ENCODE peak calls at places on chromosomes 11 and 22, in nine cellular contexts. One of them, this sample, is unnamed.

GRCh38 chr11:99325807-99326206 is 305.1 kb downstream of the CNTN5 start:
- DNase-seq in neural crest cell: no peak
- DNase-seq in ovary: no peak
- DNase-seq in activated T-helper 9 cell treated with anti-CD3 and anti-CD28 coated beads, Interleukin-2, amount 50 U/mL, for 16 hours: no peak
- DNase-seq in HS-5: peak; percentile 94
- DNase-seq in activated CD8-positive, alpha-beta memory T cell treated with anti-CD3 and anti-CD28 coated beads, Interleukin-2, amount 50 U/mL, for 4 hours: no peak
- DNase-seq in WTC11: no peak
- DNase-seq in NCI-H1105 treated with DMSO at 0.1 percent for 48 hours: no peak
- DNase-seq in foreskin fibroblast: peak; percentile 4
- DNase-seq in this sample: no peak

GRCh38 chr11:134098566-134099184 is 29.8 kb downstream of the JAM3 start:
- DNase-seq in neural crest cell: no peak
- DNase-seq in ovary: no peak
- DNase-seq in activated T-helper 9 cell treated with anti-CD3 and anti-CD28 coated beads, Interleukin-2, amount 50 U/mL, for 16 hours: no peak
- DNase-seq in HS-5: no peak
- DNase-seq in activated CD8-positive, alpha-beta memory T cell treated with anti-CD3 and anti-CD28 coated beads, Interleukin-2, amount 50 U/mL, for 4 hours: no peak
- DNase-seq in WTC11: no peak
- DNase-seq in NCI-H1105 treated with DMSO at 0.1 percent for 48 hours: peak; percentile 21
- DNase-seq in foreskin fibroblast: no peak
- DNase-seq in this sample: no peak

GRCh38 chr11:75159081-75159953 is 8.4 kb downstream of the SLCO2B1 start:
- DNase-seq in neural crest cell: no peak
- DNase-seq in ovary: no peak
- DNase-seq in activated T-helper 9 cell treated with anti-CD3 and anti-CD28 coated beads, Interleukin-2, amount 50 U/mL, for 16 hours: no peak
- DNase-seq in HS-5: no peak
- DNase-seq in activated CD8-positive, alpha-beta memory T cell treated with anti-CD3 and anti-CD28 coated beads, Interleukin-2, amount 50 U/mL, for 4 hours: no peak
- DNase-seq in WTC11: peak; percentile 46
- DNase-seq in NCI-H1105 treated with DMSO at 0.1 percent for 48 hours: no peak
- DNase-seq in foreskin fibroblast: no peak
- DNase-seq in this sample: no peak

GRCh38 chr11:128515766-128516466 is 71.4 kb downstream of the ETS1 start:
- DNase-seq in neural crest cell: no peak
- DNase-seq in ovary: no peak
- DNase-seq in activated T-helper 9 cell treated with anti-CD3 and anti-CD28 coated beads, Interleukin-2, amount 50 U/mL, for 16 hours: no peak
- DNase-seq in HS-5: no peak
- DNase-seq in activated CD8-positive, alpha-beta memory T cell treated with anti-CD3 and anti-CD28 coated beads, Interleukin-2, amount 50 U/mL, for 4 hours: no peak
- DNase-seq in WTC11: no peak
- DNase-seq in NCI-H1105 treated with DMSO at 0.1 percent for 48 hours: no peak
- DNase-seq in foreskin fibroblast: no peak
- DNase-seq in this sample: no peak

GRCh38 chr11:13003726-13004493 is 5.2 kb upstream of the RASSF10 start:
- DNase-seq in neural crest cell: no peak
- DNase-seq in ovary: no peak
- DNase-seq in activated T-helper 9 cell treated with anti-CD3 and anti-CD28 coated beads, Interleukin-2, amount 50 U/mL, for 16 hours: no peak
- DNase-seq in HS-5: no peak
- DNase-seq in activated CD8-positive, alpha-beta memory T cell treated with anti-CD3 and anti-CD28 coated beads, Interleukin-2, amount 50 U/mL, for 4 hours: no peak
- DNase-seq in WTC11: no peak
- DNase-seq in NCI-H1105 treated with DMSO at 0.1 percent for 48 hours: no peak
- DNase-seq in foreskin fibroblast: no peak
- DNase-seq in this sample: no peak

GRCh38 chr11:117187007-117187406 is 8.5 kb downstream of the SIDT2 start:
- DNase-seq in neural crest cell: no peak
- DNase-seq in ovary: peak; percentile 69
- DNase-seq in activated T-helper 9 cell treated with anti-CD3 and anti-CD28 coated beads, Interleukin-2, amount 50 U/mL, for 16 hours: no peak
- DNase-seq in HS-5: no peak
- DNase-seq in activated CD8-positive, alpha-beta memory T cell treated with anti-CD3 and anti-CD28 coated beads, Interleukin-2, amount 50 U/mL, for 4 hours: no peak
- DNase-seq in WTC11: no peak
- DNase-seq in NCI-H1105 treated with DMSO at 0.1 percent for 48 hours: no peak
- DNase-seq in foreskin fibroblast: no peak
- DNase-seq in this sample: no peak

GRCh38 chr22:49049691-49050090 is 778.0 kb downstream of the BRD1 start:
- DNase-seq in neural crest cell: no peak
- DNase-seq in ovary: no peak
- DNase-seq in activated T-helper 9 cell treated with anti-CD3 and anti-CD28 coated beads, Interleukin-2, amount 50 U/mL, for 16 hours: no peak
- DNase-seq in HS-5: no peak
- DNase-seq in activated CD8-positive, alpha-beta memory T cell treated with anti-CD3 and anti-CD28 coated beads, Interleukin-2, amount 50 U/mL, for 4 hours: no peak
- DNase-seq in WTC11: no peak
- DNase-seq in NCI-H1105 treated with DMSO at 0.1 percent for 48 hours: no peak
- DNase-seq in foreskin fibroblast: no peak
- DNase-seq in this sample: no peak

GRCh38 chr11:95592455-95592854 is 197.1 kb downstream of the FAM76B start:
- DNase-seq in neural crest cell: no peak
- DNase-seq in ovary: peak; percentile 52
- DNase-seq in activated T-helper 9 cell treated with anti-CD3 and anti-CD28 coated beads, Interleukin-2, amount 50 U/mL, for 16 hours: no peak
- DNase-seq in HS-5: no peak
- DNase-seq in activated CD8-positive, alpha-beta memory T cell treated with anti-CD3 and anti-CD28 coated beads, Interleukin-2, amount 50 U/mL, for 4 hours: no peak
- DNase-seq in WTC11: peak; percentile 44
- DNase-seq in NCI-H1105 treated with DMSO at 0.1 percent for 48 hours: no peak
- DNase-seq in foreskin fibroblast: peak; percentile 41
- DNase-seq in this sample: no peak

GRCh38 chr11:119957951-119958350 is 180.0 kb downstream of the TRIM29 start:
- DNase-seq in neural crest cell: no peak
- DNase-seq in ovary: no peak
- DNase-seq in activated T-helper 9 cell treated with anti-CD3 and anti-CD28 coated beads, Interleukin-2, amount 50 U/mL, for 16 hours: no peak
- DNase-seq in HS-5: no peak
- DNase-seq in activated CD8-positive, alpha-beta memory T cell treated with anti-CD3 and anti-CD28 coated beads, Interleukin-2, amount 50 U/mL, for 4 hours: no peak
- DNase-seq in WTC11: no peak
- DNase-seq in NCI-H1105 treated with DMSO at 0.1 percent for 48 hours: no peak
- DNase-seq in foreskin fibroblast: no peak
- DNase-seq in this sample: no peak

GRCh38 chr22:33598821-33599220 is 321.5 kb downstream of the LARGE1 start:
- DNase-seq in neural crest cell: no peak
- DNase-seq in ovary: no peak
- DNase-seq in activated T-helper 9 cell treated with anti-CD3 and anti-CD28 coated beads, Interleukin-2, amount 50 U/mL, for 16 hours: no peak
- DNase-seq in HS-5: no peak
- DNase-seq in activated CD8-positive, alpha-beta memory T cell treated with anti-CD3 and anti-CD28 coated beads, Interleukin-2, amount 50 U/mL, for 4 hours: no peak
- DNase-seq in WTC11: no peak
- DNase-seq in NCI-H1105 treated with DMSO at 0.1 percent for 48 hours: no peak
- DNase-seq in foreskin fibroblast: no peak
- DNase-seq in this sample: no peak

GRCh38 chr11:71502026-71502425 is 25.0 kb upstream of the KRTAP5-7 start:
- DNase-seq in neural crest cell: no peak
- DNase-seq in ovary: no peak
- DNase-seq in activated T-helper 9 cell treated with anti-CD3 and anti-CD28 coated beads, Interleukin-2, amount 50 U/mL, for 16 hours: no peak
- DNase-seq in HS-5: no peak
- DNase-seq in activated CD8-positive, alpha-beta memory T cell treated with anti-CD3 and anti-CD28 coated beads, Interleukin-2, amount 50 U/mL, for 4 hours: no peak
- DNase-seq in WTC11: no peak
- DNase-seq in NCI-H1105 treated with DMSO at 0.1 percent for 48 hours: no peak
- DNase-seq in foreskin fibroblast: no peak
- DNase-seq in this sample: no peak

GRCh38 chr22:18032455-18033101 is 8.2 kb upstream of the MICAL3 start:
- DNase-seq in neural crest cell: no peak
- DNase-seq in ovary: no peak
- DNase-seq in activated T-helper 9 cell treated with anti-CD3 and anti-CD28 coated beads, Interleukin-2, amount 50 U/mL, for 16 hours: no peak
- DNase-seq in HS-5: peak; percentile 95
- DNase-seq in activated CD8-positive, alpha-beta memory T cell treated with anti-CD3 and anti-CD28 coated beads, Interleukin-2, amount 50 U/mL, for 4 hours: no peak
- DNase-seq in WTC11: no peak
- DNase-seq in NCI-H1105 treated with DMSO at 0.1 percent for 48 hours: no peak
- DNase-seq in foreskin fibroblast: peak; percentile 93
- DNase-seq in this sample: no peak

GRCh38 chr22:16801088-16801487 is 24.1 kb downstream of the XKR3 start:
- DNase-seq in neural crest cell: no peak
- DNase-seq in ovary: no peak
- DNase-seq in activated T-helper 9 cell treated with anti-CD3 and anti-CD28 coated beads, Interleukin-2, amount 50 U/mL, for 16 hours: no peak
- DNase-seq in HS-5: no peak
- DNase-seq in activated CD8-positive, alpha-beta memory T cell treated with anti-CD3 and anti-CD28 coated beads, Interleukin-2, amount 50 U/mL, for 4 hours: no peak
- DNase-seq in WTC11: no peak
- DNase-seq in NCI-H1105 treated with DMSO at 0.1 percent for 48 hours: no peak
- DNase-seq in foreskin fibroblast: no peak
- DNase-seq in this sample: no peak

GRCh38 chr11:60934790-60935605 is 10.7 kb downstream of the TMEM132A start:
- DNase-seq in neural crest cell: no peak
- DNase-seq in ovary: no peak
- DNase-seq in activated T-helper 9 cell treated with anti-CD3 and anti-CD28 coated beads, Interleukin-2, amount 50 U/mL, for 16 hours: no peak
- DNase-seq in HS-5: no peak
- DNase-seq in activated CD8-positive, alpha-beta memory T cell treated with anti-CD3 and anti-CD28 coated beads, Interleukin-2, amount 50 U/mL, for 4 hours: no peak
- DNase-seq in WTC11: no peak
- DNase-seq in NCI-H1105 treated with DMSO at 0.1 percent for 48 hours: no peak
- DNase-seq in foreskin fibroblast: no peak
- DNase-seq in this sample: no peak

GRCh38 chr11:135022430-135022829 is 610.4 kb upstream of the B3GAT1 start:
- DNase-seq in neural crest cell: no peak
- DNase-seq in ovary: no peak
- DNase-seq in activated T-helper 9 cell treated with anti-CD3 and anti-CD28 coated beads, Interleukin-2, amount 50 U/mL, for 16 hours: no peak
- DNase-seq in HS-5: no peak
- DNase-seq in activated CD8-positive, alpha-beta memory T cell treated with anti-CD3 and anti-CD28 coated beads, Interleukin-2, amount 50 U/mL, for 4 hours: no peak
- DNase-seq in WTC11: no peak
- DNase-seq in NCI-H1105 treated with DMSO at 0.1 percent for 48 hours: no peak
- DNase-seq in foreskin fibroblast: no peak
- DNase-seq in this sample: no peak

GRCh38 chr11:126834149-126834548 is 166.4 kb downstream of the KIRREL3 start:
- DNase-seq in neural crest cell: no peak
- DNase-seq in ovary: no peak
- DNase-seq in activated T-helper 9 cell treated with anti-CD3 and anti-CD28 coated beads, Interleukin-2, amount 50 U/mL, for 16 hours: no peak
- DNase-seq in HS-5: peak; percentile 84
- DNase-seq in activated CD8-positive, alpha-beta memory T cell treated with anti-CD3 and anti-CD28 coated beads, Interleukin-2, amount 50 U/mL, for 4 hours: no peak
- DNase-seq in WTC11: no peak
- DNase-seq in NCI-H1105 treated with DMSO at 0.1 percent for 48 hours: no peak
- DNase-seq in foreskin fibroblast: peak; percentile 85
- DNase-seq in this sample: no peak